ENCODE peak calls at places on chromosome 9, in nine cellular contexts. One of them, this sample, is unnamed.

GRCh38 chr9:130430232-130430631 is 14.5 kb upstream of the ASS1 start:
- DNase-seq in gastrocnemius medialis: no peak
- DNase-seq in esophagus squamous epithelium: no peak
- DNase-seq in activated CD4-positive, CD25-positive, alpha-beta regulatory T cell: no peak
- DNase-seq in OCI-M1: no peak
- DNase-seq in HAP-1: no peak
- DNase-seq in Kasumi-1: no peak
- DNase-seq in AG09319: no peak
- DNase-seq in colonic mucosa: no peak
- DNase-seq in this sample: no peak

GRCh38 chr9:131623655-131624330 is 78.5 kb downstream of the PRRT1B start:
- DNase-seq in Kasumi-1: no peak
- DNase-seq in colonic mucosa: no peak
- DNase-seq in HAP-1: no peak
- DNase-seq in AG09319: no peak
- DNase-seq in esophagus squamous epithelium: no peak
- DNase-seq in OCI-M1: no peak
- DNase-seq in gastrocnemius medialis: no peak
- DNase-seq in activated CD4-positive, CD25-positive, alpha-beta regulatory T cell: no peak
- DNase-seq in this sample: no peak

GRCh38 chr9:124778575-124779367 is 1.8 kb downstream of the OLFML2A start:
- DNase-seq in gastrocnemius medialis: peak
- DNase-seq in OCI-M1: no peak
- DNase-seq in AG09319: no peak
- DNase-seq in esophagus squamous epithelium: no peak
- DNase-seq in HAP-1: peak
- DNase-seq in activated CD4-positive, CD25-positive, alpha-beta regulatory T cell: no peak
- DNase-seq in colonic mucosa: no peak
- DNase-seq in Kasumi-1: no peak
- DNase-seq in this sample: no peak

GRCh38 chr9:16121593-16121992 is 568.8 kb downstream of the CCDC171 start:
- DNase-seq in colonic mucosa: no peak
- DNase-seq in HAP-1: no peak
- DNase-seq in OCI-M1: no peak
- DNase-seq in gastrocnemius medialis: no peak
- DNase-seq in AG09319: no peak
- DNase-seq in activated CD4-positive, CD25-positive, alpha-beta regulatory T cell: no peak
- DNase-seq in Kasumi-1: no peak
- DNase-seq in esophagus squamous epithelium: no peak
- DNase-seq in this sample: no peak

GRCh38 chr9:108645520-108645919 is 210.3 kb downstream of the ACTL7B start:
- DNase-seq in colonic mucosa: no peak
- DNase-seq in OCI-M1: no peak
- DNase-seq in AG09319: no peak
- DNase-seq in activated CD4-positive, CD25-positive, alpha-beta regulatory T cell: no peak
- DNase-seq in esophagus squamous epithelium: no peak
- DNase-seq in Kasumi-1: no peak
- DNase-seq in gastrocnemius medialis: peak
- DNase-seq in HAP-1: no peak
- DNase-seq in this sample: no peak

GRCh38 chr9:36008774-36009300 is 27.9 kb upstream of the RECK start:
- DNase-seq in activated CD4-positive, CD25-positive, alpha-beta regulatory T cell: peak
- DNase-seq in AG09319: peak
- DNase-seq in Kasumi-1: peak
- DNase-seq in gastrocnemius medialis: peak
- DNase-seq in HAP-1: peak
- DNase-seq in colonic mucosa: peak
- DNase-seq in esophagus squamous epithelium: no peak
- DNase-seq in OCI-M1: peak
- DNase-seq in this sample: no peak

GRCh38 chr9:21367957-21368356 is at the start of gene IFNA13:
- DNase-seq in esophagus squamous epithelium: no peak
- DNase-seq in AG09319: no peak
- DNase-seq in gastrocnemius medialis: no peak
- DNase-seq in OCI-M1: no peak
- DNase-seq in Kasumi-1: no peak
- DNase-seq in activated CD4-positive, CD25-positive, alpha-beta regulatory T cell: no peak
- DNase-seq in HAP-1: no peak
- DNase-seq in colonic mucosa: no peak
- DNase-seq in this sample: no peak

GRCh38 chr9:75000835-75001234 is 27.3 kb downstream of the CARNMT1 start:
- DNase-seq in HAP-1: no peak
- DNase-seq in AG09319: no peak
- DNase-seq in Kasumi-1: no peak
- DNase-seq in gastrocnemius medialis: no peak
- DNase-seq in activated CD4-positive, CD25-positive, alpha-beta regulatory T cell: no peak
- DNase-seq in colonic mucosa: no peak
- DNase-seq in esophagus squamous epithelium: no peak
- DNase-seq in OCI-M1: no peak
- DNase-seq in this sample: no peak

GRCh38 chr9:21392270-21392669 is 7.1 kb upstream of the IFNA2 start:
- DNase-seq in OCI-M1: peak
- DNase-seq in gastrocnemius medialis: no peak
- DNase-seq in activated CD4-positive, CD25-positive, alpha-beta regulatory T cell: no peak
- DNase-seq in AG09319: no peak
- DNase-seq in colonic mucosa: no peak
- DNase-seq in esophagus squamous epithelium: no peak
- DNase-seq in Kasumi-1: peak
- DNase-seq in HAP-1: peak
- DNase-seq in this sample: no peak

GRCh38 chr9:84121991-84122523 is 141.5 kb downstream of the RMI1 start:
- DNase-seq in esophagus squamous epithelium: no peak
- DNase-seq in AG09319: peak
- DNase-seq in OCI-M1: no peak
- DNase-seq in activated CD4-positive, CD25-positive, alpha-beta regulatory T cell: no peak
- DNase-seq in HAP-1: peak
- DNase-seq in colonic mucosa: no peak
- DNase-seq in gastrocnemius medialis: no peak
- DNase-seq in Kasumi-1: no peak
- DNase-seq in this sample: no peak

GRCh38 chr9:130156672-130157071 is 15.5 kb upstream of the NCS1 start:
- DNase-seq in Kasumi-1: no peak
- DNase-seq in activated CD4-positive, CD25-positive, alpha-beta regulatory T cell: no peak
- DNase-seq in AG09319: no peak
- DNase-seq in OCI-M1: no peak
- DNase-seq in esophagus squamous epithelium: no peak
- DNase-seq in gastrocnemius medialis: no peak
- DNase-seq in HAP-1: no peak
- DNase-seq in colonic mucosa: no peak
- DNase-seq in this sample: no peak

GRCh38 chr9:138082918-138083636 is 205.5 kb downstream of the CACNA1B start:
- DNase-seq in gastrocnemius medialis: no peak
- DNase-seq in activated CD4-positive, CD25-positive, alpha-beta regulatory T cell: no peak
- DNase-seq in HAP-1: no peak
- DNase-seq in Kasumi-1: no peak
- DNase-seq in colonic mucosa: no peak
- DNase-seq in AG09319: no peak
- DNase-seq in esophagus squamous epithelium: no peak
- DNase-seq in OCI-M1: no peak
- DNase-seq in this sample: no peak

GRCh38 chr9:133347515-133347984 is 381 bp downstream of the MED22 start:
- DNase-seq in HAP-1: peak
- DNase-seq in AG09319: no peak
- DNase-seq in esophagus squamous epithelium: no peak
- DNase-seq in Kasumi-1: peak
- DNase-seq in colonic mucosa: peak
- DNase-seq in activated CD4-positive, CD25-positive, alpha-beta regulatory T cell: no peak
- DNase-seq in gastrocnemius medialis: no peak
- DNase-seq in OCI-M1: peak
- DNase-seq in this sample: no peak

GRCh38 chr9:99720455-99721050 is 101.1 kb upstream of the NR4A3 start:
- DNase-seq in Kasumi-1: peak
- DNase-seq in esophagus squamous epithelium: no peak
- DNase-seq in AG09319: peak
- DNase-seq in HAP-1: no peak
- DNase-seq in OCI-M1: peak
- DNase-seq in activated CD4-positive, CD25-positive, alpha-beta regulatory T cell: no peak
- DNase-seq in colonic mucosa: no peak
- DNase-seq in gastrocnemius medialis: no peak
- DNase-seq in this sample: no peak

GRCh38 chr9:136578915-136579637 is 33.2 kb upstream of the NOTCH1 start:
- DNase-seq in OCI-M1: peak
- DNase-seq in esophagus squamous epithelium: no peak
- DNase-seq in HAP-1: no peak
- DNase-seq in gastrocnemius medialis: no peak
- DNase-seq in Kasumi-1: no peak
- DNase-seq in AG09319: no peak
- DNase-seq in activated CD4-positive, CD25-positive, alpha-beta regulatory T cell: no peak
- DNase-seq in colonic mucosa: no peak
- DNase-seq in this sample: no peak

GRCh38 chr9:79312686-79313421 is 258.9 kb upstream of the TLE4 start:
- DNase-seq in HAP-1: no peak
- DNase-seq in AG09319: no peak
- DNase-seq in OCI-M1: no peak
- DNase-seq in gastrocnemius medialis: no peak
- DNase-seq in esophagus squamous epithelium: no peak
- DNase-seq in activated CD4-positive, CD25-positive, alpha-beta regulatory T cell: no peak
- DNase-seq in Kasumi-1: no peak
- DNase-seq in colonic mucosa: no peak
- DNase-seq in this sample: no peak

GRCh38 chr9:112856843-112857242 is 33.8 kb downstream of the SLC46A2 start:
- DNase-seq in HAP-1: no peak
- DNase-seq in colonic mucosa: no peak
- DNase-seq in activated CD4-positive, CD25-positive, alpha-beta regulatory T cell: no peak
- DNase-seq in AG09319: no peak
- DNase-seq in esophagus squamous epithelium: no peak
- DNase-seq in Kasumi-1: no peak
- DNase-seq in gastrocnemius medialis: no peak
- DNase-seq in OCI-M1: no peak
- DNase-seq in this sample: no peak

GRCh38 chr9:89361816-89362646 is 43.7 kb downstream of the SECISBP2 start:
- DNase-seq in Kasumi-1: no peak
- DNase-seq in colonic mucosa: no peak
- DNase-seq in OCI-M1: no peak
- DNase-seq in esophagus squamous epithelium: no peak
- DNase-seq in activated CD4-positive, CD25-positive, alpha-beta regulatory T cell: no peak
- DNase-seq in gastrocnemius medialis: peak
- DNase-seq in AG09319: no peak
- DNase-seq in HAP-1: no peak
- DNase-seq in this sample: no peak

GRCh38 chr9:91089405-91090131 is 272.1 kb downstream of the AUH start:
- DNase-seq in Kasumi-1: no peak
- DNase-seq in HAP-1: no peak
- DNase-seq in AG09319: peak
- DNase-seq in activated CD4-positive, CD25-positive, alpha-beta regulatory T cell: no peak
- DNase-seq in colonic mucosa: peak
- DNase-seq in esophagus squamous epithelium: no peak
- DNase-seq in gastrocnemius medialis: no peak
- DNase-seq in OCI-M1: peak
- DNase-seq in this sample: no peak